ENCODE peak calls at places on chromosomes 16 and 17, in nine cellular contexts. C is colonic mucosa, E is uterus, W is esophagus squamous epithelium, U is AG04450, I is HCT116, O is body of pancreas, F is cardiac muscle cell, K is PC-3. S is an unnamed sample. For H3K9me3, the result is how much of the 10 kb centered on the place peaks cover.

GRCh38 chr17:2837147-2837561 is 40.9 kb downstream of the RAP1GAP2 start:
- DNase-seq in C (no peak), E (no peak), W (no peak), U (no peak), I (no peak), O (no peak), F (no peak), K (no peak), S (no peak)

GRCh38 chr17:38357488-38358123 is 6.0 kb downstream of the SOCS7 start:
- DNase-seq in C (no peak), E (no peak), W (no peak), U (no peak), I (no peak), O (peak), F (no peak), K (no peak), S (no peak)

GRCh38 chr17:32503251-32504165 is 16.7 kb downstream of the CDK5R1 start:
- DNase-seq in C (no peak), E (no peak), W (no peak), U (no peak), I (no peak), O (peak), F (no peak), K (peak), S (no peak)

GRCh38 chr17:57516290-57517215 is 228.5 kb downstream of the CCDC182 start:
- DNase-seq in C (no peak), E (no peak), W (no peak), U (no peak), I (no peak), O (no peak), F (no peak), K (no peak), S (no peak)

GRCh38 chr17:13575466-13575865 is 26.3 kb downstream of the HS3ST3A1 start:
- DNase-seq in C (no peak), E (no peak), W (no peak), U (no peak), I (no peak), O (no peak), F (no peak), K (no peak), S (no peak)

GRCh38 chr16:78869492-78869891 is 731.0 kb downstream of the MAF start:
- DNase-seq in C (no peak), E (no peak), W (no peak), U (no peak), I (no peak), O (no peak), F (no peak), K (no peak), S (no peak)

GRCh38 chr17:9512323-9513168 is 63.1 kb downstream of the STX8 start:
- DNase-seq in C (no peak), E (no peak), W (no peak), U (peak), I (peak), O (no peak), F (no peak), K (peak), S (no peak)

GRCh38 chr17:68498479-68499326 is 13.5 kb upstream of the PRKAR1A start:
- DNase-seq in C (peak), E (peak), W (no peak), U (no peak), I (no peak), O (peak), F (no peak), K (no peak), S (no peak)

GRCh38 chr17:67810464-67810863 is 14.8 kb upstream of the BPTF start:
- DNase-seq in C (no peak), E (no peak), W (no peak), U (no peak), I (no peak), O (no peak), F (no peak), K (peak), S (no peak)

GRCh38 chr17:2170023-2170422 is 115.1 kb downstream of the HIC1 start:
- DNase-seq in C (no peak), E (no peak), W (no peak), U (no peak), I (no peak), O (no peak), F (no peak), K (peak), S (no peak)

GRCh38 chr17:55577687-55578086 is 66.4 kb upstream of the SMIM36 start:
- DNase-seq in C (no peak), E (no peak), W (no peak), U (no peak), I (no peak), O (no peak), F (no peak), K (no peak), S (no peak)

GRCh38 chr17:31788956-31789355 is 70.1 kb downstream of the COPRS start:
- DNase-seq in C (no peak), E (no peak), W (no peak), U (peak), I (no peak), O (no peak), F (no peak), K (no peak), S (no peak)

GRCh38 chr17:81453712-81454111 is 58.5 kb downstream of the BAHCC1 start:
- DNase-seq in C (no peak), E (no peak), W (no peak), U (no peak), I (no peak), O (no peak), F (no peak), K (no peak), S (no peak)

GRCh38 chr17:64466019-64466735 is 17.3 kb downstream of the MILR1 start:
- DNase-seq in C (no peak), E (no peak), W (no peak), U (no peak), I (no peak), O (no peak), F (no peak), K (no peak), S (no peak)

GRCh38 chr16:68319185-68319908 is 8.5 kb downstream of the PRMT7 start:
- DNase-seq in C (no peak), E (no peak), W (no peak), U (no peak), I (no peak), O (no peak), F (no peak), K (no peak), S (no peak)

GRCh38 chr17:17713839-17714238 is 32.6 kb downstream of the RAI1 start:
- DNase-seq in C (no peak), E (no peak), W (no peak), U (no peak), I (no peak), O (peak), F (no peak), K (no peak), S (peak)

GRCh38 chr17:35765086-35765710 is 4.5 kb downstream of the C17orf50 start:
- DNase-seq in C (no peak), E (no peak), W (no peak), U (no peak), I (no peak), O (no peak), F (no peak), K (no peak), S (no peak)

GRCh38 chr17:74134991-74135390 is 68.5 kb upstream of the RPL38 start:
- DNase-seq in C (no peak), E (no peak), W (no peak), U (no peak), I (no peak), O (no peak), F (no peak), K (no peak), S (no peak)

GRCh38 chr17:49407981-49408501 is 6.6 kb downstream of the PHB1 start:
- DNase-seq in C (peak), E (peak), W (no peak), U (peak), I (peak), O (peak), F (peak), K (peak), S (peak)

GRCh38 chr17:71055128-71055527 is 885.8 kb downstream of the KCNJ2 start:
- DNase-seq in C (no peak), E (no peak), W (no peak), U (peak), I (no peak), O (no peak), F (no peak), K (peak), S (no peak)

GRCh38 chr16:86362155-86362849 is 148.0 kb upstream of the FOXF1 start:
- DNase-seq in C (no peak), E (no peak), W (no peak), U (no peak), I (peak), O (no peak), F (no peak), K (no peak), S (no peak)

GRCh38 chr17:32319548-32319905 is 22.4 kb downstream of the C17orf75 start:
- DNase-seq in C (peak), E (peak), W (peak), U (no peak), I (peak), O (peak), F (peak), K (peak), S (peak)

GRCh38 chr16:12021578-12022265 is 45.2 kb downstream of the SNX29 start:
- DNase-seq in C (no peak), E (no peak), W (no peak), U (no peak), I (no peak), O (no peak), F (no peak), K (no peak), S (no peak)

GRCh38 chr17:574061-574460 is 140.6 kb downstream of the VPS53 start:
- DNase-seq in C (no peak), E (peak), W (no peak), U (no peak), I (no peak), O (peak), F (no peak), K (no peak), S (no peak)

GRCh38 chr17:68621065-68621464 is 19.9 kb upstream of the FAM20A start:
- DNase-seq in C (no peak), E (no peak), W (no peak), U (no peak), I (no peak), O (no peak), F (no peak), K (peak), S (no peak)

GRCh38 chr16:22220714-22221113 is 14.6 kb downstream of the EEF2K start:
- DNase-seq in C (no peak), E (no peak), W (no peak), U (no peak), I (no peak), O (no peak), F (no peak), K (no peak), S (no peak)

GRCh38 chr16:14427371-14427948 is 202.6 kb downstream of the PARN start:
- DNase-seq in C (no peak), E (no peak), W (no peak), U (no peak), I (no peak), O (no peak), F (no peak), K (peak), S (no peak)

GRCh38 chr17:81163703-81164413 is 1.4 kb upstream of the PVALEF start:
- DNase-seq in C (no peak), E (no peak), W (no peak), U (no peak), I (no peak), O (no peak), F (no peak), K (no peak), S (no peak)

GRCh38 chr16:52993179-52993578 is 59.5 kb downstream of the CHD9NB start:
- DNase-seq in C (no peak), E (no peak), W (no peak), U (no peak), I (no peak), O (no peak), F (no peak), K (no peak), S (no peak)

GRCh38 chr17:50175035-50175788 is 9.4 kb downstream of the SGCA start:
- DNase-seq in C (no peak), E (no peak), W (no peak), U (no peak), I (no peak), O (no peak), F (no peak), K (no peak), S (no peak)

GRCh38 chr17:43999024-43999423 is 5.4 kb upstream of the NAGS start:
- DNase-seq in C (no peak), E (no peak), W (no peak), U (no peak), I (no peak), O (no peak), F (no peak), K (no peak), S (no peak)

GRCh38 chr16:57123216-57123968 is 31.0 kb downstream of the CPNE2 start:
- DNase-seq in C (no peak), E (no peak), W (no peak), U (no peak), I (no peak), O (no peak), F (no peak), K (no peak), S (no peak)
- H3K9me3 ChIP-seq in C (under half), E (under half), W (under half), U (under half), I (under half), O (under half), F (under half), K (under half), S (under half)

DNA sequence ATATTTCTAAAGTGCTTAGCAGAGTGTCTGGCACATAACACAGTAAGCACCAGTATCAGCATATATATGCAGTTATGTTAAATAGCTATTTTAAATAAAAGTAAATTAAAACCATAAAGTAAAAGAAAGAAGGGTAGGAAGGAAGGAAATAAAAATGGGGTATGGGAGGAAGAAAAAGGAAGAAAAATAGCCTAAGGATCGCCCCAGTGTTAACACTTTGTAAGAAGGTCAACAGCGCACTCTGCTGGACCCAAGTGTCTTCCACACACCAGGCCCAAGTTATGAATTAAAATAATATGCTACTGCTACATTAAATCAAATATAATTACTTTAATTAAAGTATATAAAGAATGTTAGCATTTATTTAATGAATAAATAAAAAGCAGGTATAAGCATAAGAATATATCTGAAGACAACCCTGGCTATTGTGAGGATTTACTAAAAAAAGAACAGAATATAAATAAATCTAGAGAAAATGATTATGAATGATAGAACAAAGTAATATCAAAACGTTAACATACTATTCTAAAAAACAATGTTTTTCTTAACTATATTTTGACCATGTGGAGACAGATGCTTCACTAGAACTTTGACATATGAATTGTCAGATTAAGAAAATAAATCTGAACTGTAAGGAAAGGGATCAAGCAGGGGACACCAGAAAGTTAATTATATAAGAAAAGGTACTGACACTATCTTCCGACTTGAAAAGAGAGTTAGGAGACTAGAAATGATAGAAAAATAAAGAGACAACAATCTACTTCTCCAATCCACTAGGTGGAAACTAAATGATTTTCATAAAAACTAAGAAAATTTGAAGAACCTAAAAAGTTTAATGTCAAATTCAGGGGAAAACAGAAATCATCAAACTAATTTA is 25.9 kb downstream of the BRIP1 start:
- DNase-seq in C (peak), E (no peak), W (no peak), U (peak), I (peak), O (peak), F (peak), K (peak), S (peak)
- TF ChIP-seq CTCF in C (peak), E (peak), W (peak), U (peak), I (peak), O (peak), F (peak), K (peak), S (peak)

GRCh38 chr16:35149550-35149949 is 1690.1 kb downstream of the TP53TG3F start:
- DNase-seq in C (no peak), E (no peak), W (no peak), U (no peak), I (no peak), O (no peak), F (no peak), K (no peak), S (no peak)

GRCh38 chr16:35152067-35152627 is 1692.7 kb downstream of the TP53TG3F start:
- DNase-seq in C (no peak), E (no peak), W (no peak), U (no peak), I (no peak), O (no peak), F (no peak), K (no peak), S (no peak)

GRCh38 chr16:35148748-35149147 is 1689.3 kb downstream of the TP53TG3F start:
- DNase-seq in C (no peak), E (no peak), W (no peak), U (no peak), I (no peak), O (no peak), F (no peak), K (no peak), S (no peak)

GRCh38 chr16:35150805-35151312 is 1691.4 kb downstream of the TP53TG3F start:
- DNase-seq in C (no peak), E (no peak), W (no peak), U (no peak), I (no peak), O (no peak), F (no peak), K (no peak), S (no peak)

DNA sequence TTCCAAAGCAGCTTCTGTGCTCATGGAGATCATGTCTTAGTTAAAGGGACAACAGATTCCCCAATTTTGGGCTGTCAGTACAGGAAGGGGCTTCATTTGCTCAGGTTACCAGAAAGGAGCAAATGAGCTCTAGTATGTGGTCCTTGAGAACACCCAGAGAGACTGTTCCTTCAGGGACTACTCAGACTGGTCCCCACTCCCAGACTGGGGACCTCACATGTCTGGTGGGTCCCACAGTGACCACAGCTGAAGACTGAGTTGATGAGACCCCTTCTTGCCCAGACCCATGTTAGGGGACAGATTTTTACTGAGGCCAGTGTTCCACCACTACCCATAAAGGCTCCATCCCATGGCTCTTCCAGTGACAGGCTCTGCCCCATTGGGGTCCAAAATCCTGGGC is 1695.2 kb downstream of the TP53TG3F start:
- DNase-seq in C (no peak), E (no peak), W (no peak), U (no peak), I (no peak), O (no peak), F (no peak), K (no peak), S (no peak)
- H3K9me3 ChIP-seq in C (under half), E (under half), W (under half), U (under half), I (under half), O (under half), F (under half), K (under half), S (under half)

GRCh38 chr17:7842950-7843535 is 9.0 kb downstream of the KDM6B start:
- DNase-seq in C (peak), E (peak), W (no peak), U (peak), I (no peak), O (peak), F (peak), K (no peak), S (peak)
- TF ChIP-seq CTCF in C (no peak), E (no peak), W (no peak), U (no peak), I (no peak), O (no peak), F (no peak), K (no peak), S (no peak)

GRCh38 chr17:82948081-82948511 is 108.3 kb upstream of the ZNF750 start:
- DNase-seq in C (no peak), E (peak), W (no peak), U (no peak), I (no peak), O (no peak), F (no peak), K (no peak), S (no peak)
- H3K9me3 ChIP-seq in C (under half), E (under half), W (under half), U (half or more), I (under half), O (under half), F (under half), K (under half), S (under half)

GRCh38 chr17:30378191-30378796 is 433 bp upstream of the CPD start:
- DNase-seq in C (peak), E (no peak), W (no peak), U (no peak), I (no peak), O (peak), F (peak), K (no peak), S (no peak)
- TF ChIP-seq CTCF in C (peak), E (no peak), W (no peak), U (no peak), I (no peak), O (no peak), F (no peak), K (no peak), S (no peak)

GRCh38 chr16:850668-851067 is 50.1 kb upstream of the GNG13 start:
- DNase-seq in C (no peak), E (no peak), W (no peak), U (no peak), I (no peak), O (no peak), F (no peak), K (no peak), S (no peak)
- H3K9me3 ChIP-seq in C (under half), E (under half), W (under half), U (half or more), I (under half), O (under half), F (under half), K (under half), S (under half)

S was measured in lung.